ENCODE peak calls at places on chromosomes 16 and 17, in six cellular contexts. Q is astrocyte of the spinal cord, R is nucleus accumbens, J is H54, N is NCI-H1048, T is NCI-H748 treated with DMSO at 0.1 percent for 48 hours. W is an unnamed sample.

GRCh38 chr17:57817299-57817698 is 32.5 kb downstream of the MRPS23 start:
- DNase-seq in R (no peak), Q (no peak), J (no peak), T (no peak), N (no peak), W (no peak)

GRCh38 chr17:18176152-18176551 is 7.5 kb upstream of the ALKBH5 start:
- DNase-seq in J (no peak), Q (no peak), R (no peak), T (no peak), N (no peak), W (no peak)

GRCh38 chr16:28623172-28623711 is 13.4 kb upstream of the SULT1A1 start:
- DNase-seq in R (no peak), N (no peak), Q (peak), T (peak), J (no peak), W (peak)

GRCh38 chr17:75067856-75068255 is 19.9 kb upstream of the SLC16A5 start:
- DNase-seq in N (no peak), J (peak), Q (no peak), T (no peak), R (no peak), W (no peak)

GRCh38 chr17:48314716-48315115 is 115.3 kb downstream of the SKAP1 start:
- DNase-seq in J (no peak), Q (no peak), T (no peak), R (no peak), N (no peak), W (no peak)

GRCh38 chr17:34579979-34580684 is 750 bp downstream of the TMEM132E start:
- DNase-seq in J (no peak), N (no peak), T (peak), Q (no peak), R (peak), W (no peak)

GRCh38 chr17:21199856-21200255 is 14.1 kb downstream of the TMEM11 start:
- DNase-seq in Q (no peak), N (no peak), R (no peak), J (no peak), T (no peak), W (no peak)

GRCh38 chr17:63178530-63178929 is 212.5 kb downstream of the TANC2 start:
- DNase-seq in R (no peak), J (no peak), Q (peak), N (no peak), T (no peak), W (no peak)

GRCh38 chr16:29857133-29857760 is 5.8 kb downstream of the CDIPT start:
- DNase-seq in N (no peak), Q (peak), R (no peak), J (no peak), T (no peak), W (no peak)